ENCODE peak calls at places on chromosome 17, in nine cellular contexts. One of them, this sample, is unnamed.

GRCh38 chr17:4540224-4541040 is 14.8 kb downstream of the MYBBP1A start:
- DNase-seq in IMR-90: no peak
- DNase-seq in transverse colon: no peak
- DNase-seq in BE2C: no peak
- DNase-seq in ascending aorta: no peak
- DNase-seq in foreskin fibroblast: no peak
- DNase-seq in OCI-LY7: no peak
- DNase-seq in Peyer's patch: peak
- DNase-seq in GM23338: peak
- DNase-seq in this sample: no peak

GRCh38 chr17:40320771-40321501 is 12.0 kb downstream of the RARA start:
- DNase-seq in IMR-90: no peak
- DNase-seq in GM23338: no peak
- DNase-seq in ascending aorta: peak
- DNase-seq in transverse colon: peak
- DNase-seq in OCI-LY7: no peak
- DNase-seq in Peyer's patch: peak
- DNase-seq in BE2C: no peak
- DNase-seq in foreskin fibroblast: peak
- DNase-seq in this sample: peak

GRCh38 chr17:63699638-63700527 is at the start of gene LIMD2:
- DNase-seq in GM23338: peak
- DNase-seq in foreskin fibroblast: peak
- DNase-seq in IMR-90: no peak
- DNase-seq in ascending aorta: peak
- DNase-seq in BE2C: peak
- DNase-seq in OCI-LY7: peak
- DNase-seq in Peyer's patch: peak
- DNase-seq in transverse colon: peak
- DNase-seq in this sample: peak

GRCh38 chr17:66620528-66620927 is 214.4 kb upstream of the CACNG5 start:
- DNase-seq in ascending aorta: no peak
- DNase-seq in Peyer's patch: no peak
- DNase-seq in BE2C: no peak
- DNase-seq in IMR-90: peak
- DNase-seq in OCI-LY7: no peak
- DNase-seq in transverse colon: no peak
- DNase-seq in foreskin fibroblast: peak
- DNase-seq in GM23338: no peak
- DNase-seq in this sample: no peak

GRCh38 chr17:57566724-57567123 is 178.4 kb downstream of the CCDC182 start:
- DNase-seq in Peyer's patch: no peak
- DNase-seq in IMR-90: no peak
- DNase-seq in OCI-LY7: no peak
- DNase-seq in BE2C: peak
- DNase-seq in GM23338: no peak
- DNase-seq in foreskin fibroblast: no peak
- DNase-seq in ascending aorta: no peak
- DNase-seq in transverse colon: no peak
- DNase-seq in this sample: no peak

GRCh38 chr17:48310748-48311213 is 119.2 kb downstream of the SKAP1 start:
- DNase-seq in IMR-90: no peak
- DNase-seq in Peyer's patch: no peak
- DNase-seq in BE2C: no peak
- DNase-seq in GM23338: peak
- DNase-seq in foreskin fibroblast: no peak
- DNase-seq in transverse colon: no peak
- DNase-seq in OCI-LY7: no peak
- DNase-seq in ascending aorta: no peak
- DNase-seq in this sample: no peak

GRCh38 chr17:66715745-66716156 is 119.2 kb upstream of the CACNG5 start:
- DNase-seq in BE2C: no peak
- DNase-seq in ascending aorta: no peak
- DNase-seq in GM23338: peak
- DNase-seq in foreskin fibroblast: peak
- DNase-seq in Peyer's patch: no peak
- DNase-seq in transverse colon: no peak
- DNase-seq in OCI-LY7: peak
- DNase-seq in IMR-90: peak
- DNase-seq in this sample: no peak

GRCh38 chr17:28741358-28742349 is 2.2 kb upstream of the TRAF4 start:
- DNase-seq in OCI-LY7: peak
- DNase-seq in BE2C: no peak
- DNase-seq in transverse colon: peak
- DNase-seq in IMR-90: no peak
- DNase-seq in GM23338: no peak
- DNase-seq in ascending aorta: no peak
- DNase-seq in foreskin fibroblast: no peak
- DNase-seq in Peyer's patch: no peak
- DNase-seq in this sample: no peak

GRCh38 chr17:77140878-77141767 is at the start of gene SEC14L1:
- DNase-seq in GM23338: peak
- DNase-seq in foreskin fibroblast: peak
- DNase-seq in OCI-LY7: peak
- DNase-seq in transverse colon: peak
- DNase-seq in Peyer's patch: peak
- DNase-seq in BE2C: peak
- DNase-seq in IMR-90: no peak
- DNase-seq in ascending aorta: peak
- DNase-seq in this sample: peak

GRCh38 chr17:11404431-11404830 is 163.4 kb downstream of the SHISA6 start:
- DNase-seq in transverse colon: peak
- DNase-seq in BE2C: no peak
- DNase-seq in ascending aorta: no peak
- DNase-seq in Peyer's patch: no peak
- DNase-seq in OCI-LY7: no peak
- DNase-seq in GM23338: no peak
- DNase-seq in foreskin fibroblast: no peak
- DNase-seq in IMR-90: no peak
- DNase-seq in this sample: no peak

GRCh38 chr17:55545765-55546164 is 34.5 kb upstream of the SMIM36 start:
- DNase-seq in GM23338: no peak
- DNase-seq in transverse colon: no peak
- DNase-seq in Peyer's patch: no peak
- DNase-seq in foreskin fibroblast: no peak
- DNase-seq in IMR-90: no peak
- DNase-seq in OCI-LY7: no peak
- DNase-seq in BE2C: no peak
- DNase-seq in ascending aorta: no peak
- DNase-seq in this sample: no peak

GRCh38 chr17:55546481-55546880 is 35.2 kb upstream of the SMIM36 start:
- DNase-seq in Peyer's patch: no peak
- DNase-seq in transverse colon: no peak
- DNase-seq in IMR-90: no peak
- DNase-seq in GM23338: no peak
- DNase-seq in OCI-LY7: no peak
- DNase-seq in ascending aorta: no peak
- DNase-seq in BE2C: no peak
- DNase-seq in foreskin fibroblast: no peak
- DNase-seq in this sample: no peak

GRCh38 chr17:55543709-55544108 is 32.5 kb upstream of the SMIM36 start:
- DNase-seq in Peyer's patch: no peak
- DNase-seq in transverse colon: no peak
- DNase-seq in ascending aorta: no peak
- DNase-seq in foreskin fibroblast: no peak
- DNase-seq in GM23338: no peak
- DNase-seq in IMR-90: no peak
- DNase-seq in BE2C: no peak
- DNase-seq in OCI-LY7: no peak
- DNase-seq in this sample: no peak

GRCh38 chr17:55547027-55547670 is 35.9 kb upstream of the SMIM36 start:
- DNase-seq in IMR-90: peak
- DNase-seq in OCI-LY7: no peak
- DNase-seq in BE2C: no peak
- DNase-seq in ascending aorta: no peak
- DNase-seq in transverse colon: no peak
- DNase-seq in GM23338: no peak
- DNase-seq in Peyer's patch: no peak
- DNase-seq in foreskin fibroblast: peak
- DNase-seq in this sample: no peak

DNA sequence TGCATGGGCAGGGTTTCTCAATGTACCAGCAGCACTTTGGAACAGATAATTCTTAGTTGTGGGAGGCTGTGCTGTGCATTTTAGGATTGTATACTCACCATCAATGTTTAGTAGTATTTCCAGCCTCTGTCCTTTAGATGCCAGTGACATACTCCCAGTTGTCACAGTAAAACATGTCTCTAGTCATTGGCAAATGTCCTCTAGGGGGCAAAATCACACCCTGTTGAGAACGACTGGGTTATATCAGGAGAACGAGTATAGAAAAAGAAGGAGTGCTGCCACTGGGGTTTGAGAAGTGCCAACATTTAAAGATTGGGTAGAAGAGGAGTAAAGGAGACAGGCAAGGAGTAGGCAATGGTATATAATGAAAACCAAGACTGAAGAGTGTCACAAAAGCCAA is 37.9 kb upstream of the SMIM36 start:
- DNase-seq in OCI-LY7: peak
- DNase-seq in Peyer's patch: no peak
- DNase-seq in BE2C: peak
- DNase-seq in IMR-90: no peak
- DNase-seq in ascending aorta: no peak
- DNase-seq in transverse colon: no peak
- DNase-seq in foreskin fibroblast: peak
- DNase-seq in GM23338: peak
- DNase-seq in this sample: no peak
- TF ChIP-seq CTCF in OCI-LY7: peak
- TF ChIP-seq CTCF in Peyer's patch: no peak
- TF ChIP-seq CTCF in BE2C: peak
- TF ChIP-seq CTCF in IMR-90: no peak
- TF ChIP-seq CTCF in ascending aorta: peak
- TF ChIP-seq CTCF in transverse colon: no peak
- TF ChIP-seq CTCF in foreskin fibroblast: peak
- TF ChIP-seq CTCF in GM23338: peak
- TF ChIP-seq CTCF in this sample: no peak

GRCh38 chr17:20246692-20247091 is 220.6 kb downstream of the LGALS9B start:
- DNase-seq in foreskin fibroblast: no peak
- DNase-seq in IMR-90: no peak
- DNase-seq in ascending aorta: no peak
- DNase-seq in Peyer's patch: no peak
- DNase-seq in transverse colon: no peak
- DNase-seq in OCI-LY7: no peak
- DNase-seq in GM23338: no peak
- DNase-seq in BE2C: no peak
- DNase-seq in this sample: no peak
- TF ChIP-seq CTCF in foreskin fibroblast: no peak
- TF ChIP-seq CTCF in IMR-90: no peak
- TF ChIP-seq CTCF in ascending aorta: no peak
- TF ChIP-seq CTCF in Peyer's patch: no peak
- TF ChIP-seq CTCF in transverse colon: no peak
- TF ChIP-seq CTCF in OCI-LY7: no peak
- TF ChIP-seq CTCF in GM23338: no peak
- TF ChIP-seq CTCF in BE2C: no peak
- TF ChIP-seq CTCF in this sample: no peak

GRCh38 chr17:9467518-9467917 is 108.1 kb downstream of the STX8 start:
- DNase-seq in IMR-90: no peak
- DNase-seq in GM23338: peak
- DNase-seq in ascending aorta: no peak
- DNase-seq in BE2C: no peak
- DNase-seq in Peyer's patch: no peak
- DNase-seq in OCI-LY7: no peak
- DNase-seq in foreskin fibroblast: no peak
- DNase-seq in transverse colon: no peak
- DNase-seq in this sample: no peak
- TF ChIP-seq CTCF in IMR-90: no peak
- TF ChIP-seq CTCF in GM23338: peak
- TF ChIP-seq CTCF in ascending aorta: peak
- TF ChIP-seq CTCF in BE2C: no peak
- TF ChIP-seq CTCF in Peyer's patch: no peak
- TF ChIP-seq CTCF in OCI-LY7: no peak
- TF ChIP-seq CTCF in foreskin fibroblast: no peak
- TF ChIP-seq CTCF in transverse colon: no peak
- TF ChIP-seq CTCF in this sample: no peak

GRCh38 chr17:80261159-80261894 is 675 bp downstream of the RNF213 start:
- DNase-seq in ascending aorta: peak
- DNase-seq in Peyer's patch: peak
- DNase-seq in foreskin fibroblast: peak
- DNase-seq in OCI-LY7: peak
- DNase-seq in BE2C: peak
- DNase-seq in GM23338: peak
- DNase-seq in IMR-90: peak
- DNase-seq in transverse colon: peak
- DNase-seq in this sample: peak

GRCh38 chr17:80261895-80262279 is 1.2 kb downstream of the RNF213 start:
- DNase-seq in BE2C: no peak
- DNase-seq in GM23338: no peak
- DNase-seq in Peyer's patch: no peak
- DNase-seq in transverse colon: no peak
- DNase-seq in foreskin fibroblast: no peak
- DNase-seq in ascending aorta: no peak
- DNase-seq in OCI-LY7: no peak
- DNase-seq in IMR-90: no peak
- DNase-seq in this sample: no peak

GRCh38 chr17:80260791-80261158 is at the start of gene RNF213:
- DNase-seq in Peyer's patch: peak
- DNase-seq in foreskin fibroblast: peak
- DNase-seq in GM23338: peak
- DNase-seq in transverse colon: peak
- DNase-seq in BE2C: peak
- DNase-seq in OCI-LY7: peak
- DNase-seq in IMR-90: no peak
- DNase-seq in ascending aorta: peak
- DNase-seq in this sample: peak

GRCh38 chr17:80257716-80258213 is 2.9 kb upstream of the RNF213 start:
- DNase-seq in IMR-90: no peak
- DNase-seq in foreskin fibroblast: no peak
- DNase-seq in ascending aorta: no peak
- DNase-seq in Peyer's patch: no peak
- DNase-seq in GM23338: peak
- DNase-seq in transverse colon: peak
- DNase-seq in BE2C: no peak
- DNase-seq in OCI-LY7: no peak
- DNase-seq in this sample: no peak

DNA sequence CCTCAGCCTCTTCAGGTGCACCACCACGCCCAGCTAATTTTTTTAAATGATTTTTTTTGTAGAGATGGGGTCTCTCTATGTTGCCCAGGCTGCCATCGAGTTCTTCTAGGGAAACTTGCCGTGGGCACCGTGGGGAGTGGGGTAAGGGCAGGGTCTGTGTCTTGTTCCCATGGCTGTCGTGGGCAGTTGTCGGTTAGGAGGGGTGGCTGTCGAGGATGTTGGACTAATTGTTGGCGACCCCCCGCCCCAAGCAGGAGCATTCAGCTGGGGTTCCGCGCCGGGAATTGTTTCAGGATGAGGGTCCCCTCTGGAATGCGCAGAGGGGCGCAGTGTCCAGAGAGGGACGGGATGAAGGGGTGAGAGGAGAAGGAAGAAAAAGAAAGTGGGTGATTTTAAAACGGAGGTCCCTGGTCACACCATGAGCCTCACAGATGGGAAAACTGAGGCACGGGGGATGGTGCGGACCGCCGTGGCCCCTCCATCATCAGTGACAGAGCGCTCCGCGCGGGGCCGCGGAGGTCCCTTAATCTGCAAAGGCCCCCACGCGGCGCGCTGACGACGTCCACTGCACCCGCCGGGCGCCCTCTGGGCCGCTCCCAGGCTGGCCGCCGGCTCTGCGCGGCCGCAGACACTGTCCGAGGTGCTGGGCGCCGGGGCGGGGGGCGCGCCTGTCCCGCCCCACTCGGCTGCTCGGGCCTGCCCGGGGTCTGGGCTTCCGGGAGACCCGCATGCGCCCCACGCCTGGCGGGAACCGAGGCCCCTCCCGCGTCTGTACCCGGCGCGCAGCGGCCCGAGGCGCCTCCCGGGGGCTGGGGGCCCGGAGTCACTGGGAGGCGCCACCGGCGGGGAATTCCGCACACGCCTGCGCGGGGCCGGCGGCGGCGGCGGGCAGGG is 763 bp upstream of the RNF213 start:
- DNase-seq in OCI-LY7: peak
- DNase-seq in IMR-90: peak
- DNase-seq in ascending aorta: peak
- DNase-seq in foreskin fibroblast: peak
- DNase-seq in GM23338: peak
- DNase-seq in Peyer's patch: peak
- DNase-seq in transverse colon: peak
- DNase-seq in BE2C: peak
- DNase-seq in this sample: peak
- TF ChIP-seq CTCF in OCI-LY7: no peak
- TF ChIP-seq CTCF in IMR-90: no peak
- TF ChIP-seq CTCF in ascending aorta: no peak
- TF ChIP-seq CTCF in foreskin fibroblast: no peak
- TF ChIP-seq CTCF in GM23338: no peak
- TF ChIP-seq CTCF in Peyer's patch: no peak
- TF ChIP-seq CTCF in transverse colon: no peak
- TF ChIP-seq CTCF in BE2C: no peak
- TF ChIP-seq CTCF in this sample: no peak

This sample was measured in natural killer cell.